ENCODE peak calls at places on chromosomes 2 and 18, in eight cellular contexts. One of them, this sample, is unnamed.

GRCh38 chr2:180555391-180555965 is 424.9 kb upstream of the UBE2E3 start:
- ATAC-seq in GM23338: no peak
- ATAC-seq in HCT116: no peak
- ATAC-seq in K562: peak; percentile 78
- ATAC-seq in HepG2: no peak
- ATAC-seq in Panc1: no peak
- ATAC-seq in upper lobe of left lung: no peak
- ATAC-seq in GM12878: no peak
- ATAC-seq in this sample: no peak

GRCh38 chr2:205079173-205079572 is 533.9 kb downstream of the PARD3B start:
- ATAC-seq in GM23338: peak; percentile 64
- ATAC-seq in HCT116: no peak
- ATAC-seq in K562: no peak
- ATAC-seq in HepG2: no peak
- ATAC-seq in Panc1: no peak
- ATAC-seq in upper lobe of left lung: no peak
- ATAC-seq in GM12878: no peak
- ATAC-seq in this sample: no peak

GRCh38 chr2:218230882-218231281 is 13.9 kb downstream of the ARPC2 start:
- ATAC-seq in GM23338: peak; percentile 64
- ATAC-seq in HCT116: peak; percentile 90
- ATAC-seq in K562: peak; percentile 95
- ATAC-seq in HepG2: peak; percentile 97
- ATAC-seq in Panc1: peak; percentile 77
- ATAC-seq in upper lobe of left lung: no peak
- ATAC-seq in GM12878: peak; percentile 86
- ATAC-seq in this sample: no peak

GRCh38 chr2:169082995-169083394 is 13.6 kb downstream of the DHRS9 start:
- ATAC-seq in GM23338: no peak
- ATAC-seq in HCT116: no peak
- ATAC-seq in K562: no peak
- ATAC-seq in HepG2: no peak
- ATAC-seq in Panc1: no peak
- ATAC-seq in upper lobe of left lung: no peak
- ATAC-seq in GM12878: peak; percentile 23
- ATAC-seq in this sample: no peak

GRCh38 chr2:203822240-203822639 is 45.3 kb upstream of the CTLA4 start:
- ATAC-seq in GM23338: no peak
- ATAC-seq in HCT116: no peak
- ATAC-seq in K562: no peak
- ATAC-seq in HepG2: no peak
- ATAC-seq in Panc1: no peak
- ATAC-seq in upper lobe of left lung: no peak
- ATAC-seq in GM12878: no peak
- ATAC-seq in this sample: no peak

GRCh38 chr2:238220274-238220891 is 16.9 kb upstream of the ILKAP start:
- ATAC-seq in GM23338: no peak
- ATAC-seq in HCT116: no peak
- ATAC-seq in K562: no peak
- ATAC-seq in HepG2: peak; percentile 65
- ATAC-seq in Panc1: peak; percentile 62
- ATAC-seq in upper lobe of left lung: peak; percentile 7
- ATAC-seq in GM12878: no peak
- ATAC-seq in this sample: no peak

GRCh38 chr18:58392336-58393000 is 236.4 kb downstream of the ALPK2 start:
- ATAC-seq in GM23338: peak; percentile 59
- ATAC-seq in HCT116: no peak
- ATAC-seq in K562: no peak
- ATAC-seq in HepG2: no peak
- ATAC-seq in Panc1: no peak
- ATAC-seq in upper lobe of left lung: no peak
- ATAC-seq in GM12878: no peak
- ATAC-seq in this sample: peak; percentile 53

GRCh38 chr18:54257015-54257414 is 12.3 kb upstream of the POLI start:
- ATAC-seq in GM23338: no peak
- ATAC-seq in HCT116: no peak
- ATAC-seq in K562: no peak
- ATAC-seq in HepG2: no peak
- ATAC-seq in Panc1: no peak
- ATAC-seq in upper lobe of left lung: no peak
- ATAC-seq in GM12878: no peak
- ATAC-seq in this sample: peak; percentile 38

GRCh38 chr18:2913398-2914005 is 66.7 kb downstream of the EMILIN2 start:
- ATAC-seq in GM23338: no peak
- ATAC-seq in HCT116: peak; percentile 30
- ATAC-seq in K562: no peak
- ATAC-seq in HepG2: peak; percentile 5
- ATAC-seq in Panc1: no peak
- ATAC-seq in upper lobe of left lung: no peak
- ATAC-seq in GM12878: no peak
- ATAC-seq in this sample: no peak

GRCh38 chr2:10659898-10660568 is 29.7 kb downstream of the NOL10 start:
- ATAC-seq in GM23338: peak; percentile 85
- ATAC-seq in HCT116: peak; percentile 86
- ATAC-seq in K562: peak; percentile 98
- ATAC-seq in HepG2: peak; percentile 93
- ATAC-seq in Panc1: peak; percentile 82
- ATAC-seq in upper lobe of left lung: peak; percentile 81
- ATAC-seq in GM12878: peak; percentile 69
- ATAC-seq in this sample: no peak

GRCh38 chr2:137023205-137023604 is 257.9 kb downstream of the THSD7B start:
- ATAC-seq in GM23338: peak; percentile 92
- ATAC-seq in HCT116: no peak
- ATAC-seq in K562: no peak
- ATAC-seq in HepG2: no peak
- ATAC-seq in Panc1: no peak
- ATAC-seq in upper lobe of left lung: no peak
- ATAC-seq in GM12878: no peak
- ATAC-seq in this sample: no peak

GRCh38 chr2:43445781-43446180 is 150.1 kb downstream of the THADA start:
- ATAC-seq in GM23338: no peak
- ATAC-seq in HCT116: no peak
- ATAC-seq in K562: no peak
- ATAC-seq in HepG2: no peak
- ATAC-seq in Panc1: no peak
- ATAC-seq in upper lobe of left lung: no peak
- ATAC-seq in GM12878: no peak
- ATAC-seq in this sample: no peak

GRCh38 chr2:98216611-98217010 is 129.6 kb downstream of the VWA3B start:
- ATAC-seq in GM23338: no peak
- ATAC-seq in HCT116: no peak
- ATAC-seq in K562: no peak
- ATAC-seq in HepG2: no peak
- ATAC-seq in Panc1: no peak
- ATAC-seq in upper lobe of left lung: no peak
- ATAC-seq in GM12878: no peak
- ATAC-seq in this sample: no peak

GRCh38 chr2:33205693-33206434 is 259.1 kb downstream of the LTBP1 start:
- ATAC-seq in GM23338: no peak
- ATAC-seq in HCT116: no peak
- ATAC-seq in K562: no peak
- ATAC-seq in HepG2: no peak
- ATAC-seq in Panc1: no peak
- ATAC-seq in upper lobe of left lung: no peak
- ATAC-seq in GM12878: peak; percentile 98
- ATAC-seq in this sample: no peak

DNA sequence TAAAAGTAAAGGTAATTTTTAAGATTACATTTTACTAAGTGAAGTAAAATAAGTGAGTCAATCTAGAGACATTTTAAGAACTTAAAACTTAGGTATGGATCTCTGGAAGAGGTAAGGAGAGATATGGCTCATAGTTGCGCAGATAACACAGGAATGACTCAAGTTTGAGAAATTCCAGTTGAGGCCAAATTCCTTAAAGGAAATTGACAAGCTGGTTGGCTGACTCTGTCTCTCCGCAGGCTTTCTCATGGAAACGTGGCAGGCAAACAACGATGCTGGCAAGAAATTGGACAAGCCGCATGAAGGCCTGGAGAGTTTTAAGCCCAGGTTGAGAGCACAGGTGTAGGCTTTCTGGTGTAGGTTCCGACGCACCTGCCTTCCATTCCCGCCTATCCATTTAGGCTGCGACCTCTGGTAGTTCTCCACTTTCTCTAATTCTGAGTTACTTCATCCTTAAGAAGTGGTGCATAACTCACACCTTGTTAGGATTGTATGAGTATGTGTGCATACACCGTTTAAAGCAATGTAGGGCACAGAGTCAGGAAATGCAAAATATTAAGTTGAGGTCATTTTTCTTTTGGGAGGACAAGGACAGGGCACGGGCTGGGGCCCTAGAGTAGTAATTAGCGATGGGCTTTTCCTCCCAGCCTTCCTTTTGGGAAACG is 589 bp upstream of the DAW1 start:
- ATAC-seq in GM23338: peak; percentile 44
- ATAC-seq in HCT116: no peak
- ATAC-seq in K562: no peak
- ATAC-seq in HepG2: peak; percentile 48
- ATAC-seq in Panc1: peak; percentile 78
- ATAC-seq in upper lobe of left lung: peak; percentile 74
- ATAC-seq in GM12878: no peak
- ATAC-seq in this sample: no peak
- TF ChIP-seq POLR2AphosphoS5 in GM23338: no peak
- TF ChIP-seq POLR2AphosphoS5 in HCT116: no peak
- TF ChIP-seq POLR2AphosphoS5 in K562: no peak
- TF ChIP-seq POLR2AphosphoS5 in HepG2: no peak
- TF ChIP-seq POLR2AphosphoS5 in Panc1: no peak
- TF ChIP-seq POLR2AphosphoS5 in upper lobe of left lung: no peak
- TF ChIP-seq POLR2AphosphoS5 in GM12878: no peak
- TF ChIP-seq POLR2AphosphoS5 in this sample: no peak

GRCh38 chr18:75162978-75163377 is 46.0 kb downstream of the PTGR3 start:
- ATAC-seq in GM23338: no peak
- ATAC-seq in HCT116: no peak
- ATAC-seq in K562: no peak
- ATAC-seq in HepG2: no peak
- ATAC-seq in Panc1: no peak
- ATAC-seq in upper lobe of left lung: no peak
- ATAC-seq in GM12878: no peak
- ATAC-seq in this sample: no peak

GRCh38 chr18:75165926-75166325 is 43.0 kb downstream of the PTGR3 start:
- ATAC-seq in GM23338: no peak
- ATAC-seq in HCT116: no peak
- ATAC-seq in K562: no peak
- ATAC-seq in HepG2: no peak
- ATAC-seq in Panc1: no peak
- ATAC-seq in upper lobe of left lung: no peak
- ATAC-seq in GM12878: no peak
- ATAC-seq in this sample: no peak

GRCh38 chr18:75162467-75162866 is 46.5 kb downstream of the PTGR3 start:
- ATAC-seq in GM23338: no peak
- ATAC-seq in HCT116: no peak
- ATAC-seq in K562: no peak
- ATAC-seq in HepG2: no peak
- ATAC-seq in Panc1: no peak
- ATAC-seq in upper lobe of left lung: no peak
- ATAC-seq in GM12878: no peak
- ATAC-seq in this sample: peak; percentile 37

GRCh38 chr18:75163736-75164135 is 45.2 kb downstream of the PTGR3 start:
- ATAC-seq in GM23338: no peak
- ATAC-seq in HCT116: no peak
- ATAC-seq in K562: no peak
- ATAC-seq in HepG2: no peak
- ATAC-seq in Panc1: no peak
- ATAC-seq in upper lobe of left lung: no peak
- ATAC-seq in GM12878: no peak
- ATAC-seq in this sample: no peak

DNA sequence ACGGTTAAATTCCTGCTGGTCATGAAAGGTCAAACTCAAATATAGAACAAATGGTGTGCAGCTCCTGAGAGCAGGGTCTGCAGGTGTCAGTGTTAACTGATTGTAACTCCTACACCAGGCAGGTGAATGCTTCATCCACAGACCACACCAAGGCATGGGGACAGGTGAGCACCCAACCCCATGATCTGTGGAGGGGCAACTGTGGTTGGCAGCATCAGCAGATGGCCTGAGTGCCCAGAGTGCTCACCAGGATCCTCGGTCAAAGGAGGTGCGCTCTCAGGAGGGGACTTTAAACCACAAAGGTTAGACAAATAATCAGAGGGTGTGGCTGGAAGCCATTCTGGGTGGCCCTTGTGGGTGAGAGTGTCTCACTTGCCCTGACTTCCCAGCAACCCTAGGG is 44.5 kb downstream of the PTGR3 start:
- ATAC-seq in GM23338: no peak
- ATAC-seq in HCT116: no peak
- ATAC-seq in K562: no peak
- ATAC-seq in HepG2: no peak
- ATAC-seq in Panc1: no peak
- ATAC-seq in upper lobe of left lung: no peak
- ATAC-seq in GM12878: no peak
- ATAC-seq in this sample: no peak
- TF ChIP-seq POLR2AphosphoS5 in GM23338: no peak
- TF ChIP-seq POLR2AphosphoS5 in HCT116: no peak
- TF ChIP-seq POLR2AphosphoS5 in K562: no peak
- TF ChIP-seq POLR2AphosphoS5 in HepG2: no peak
- TF ChIP-seq POLR2AphosphoS5 in Panc1: no peak
- TF ChIP-seq POLR2AphosphoS5 in upper lobe of left lung: no peak
- TF ChIP-seq POLR2AphosphoS5 in GM12878: no peak
- TF ChIP-seq POLR2AphosphoS5 in this sample: no peak

DNA sequence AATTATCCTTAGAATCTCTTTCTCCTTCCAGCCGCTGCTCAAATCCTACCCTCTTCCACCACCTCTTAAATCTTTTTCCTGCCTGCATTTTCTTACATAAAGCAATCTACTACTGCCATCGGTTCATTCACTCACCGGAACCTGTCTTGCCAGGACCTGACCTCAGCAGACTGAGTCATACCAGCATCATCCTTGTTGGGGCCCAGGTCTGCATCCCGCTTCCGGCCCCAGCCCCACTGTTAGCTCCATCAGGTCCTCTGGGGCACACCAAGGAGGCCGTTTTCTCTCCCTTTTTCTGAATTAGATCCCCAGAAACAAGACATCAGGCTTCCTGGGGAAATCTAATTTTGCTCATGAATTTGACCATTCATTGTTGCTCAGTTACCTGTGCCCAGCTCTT is 42.7 kb upstream of the TGFA start:
- ATAC-seq in GM23338: no peak
- ATAC-seq in HCT116: peak; percentile 88
- ATAC-seq in K562: no peak
- ATAC-seq in HepG2: no peak
- ATAC-seq in Panc1: peak; percentile 68
- ATAC-seq in upper lobe of left lung: no peak
- ATAC-seq in GM12878: no peak
- ATAC-seq in this sample: no peak
- TF ChIP-seq POLR2AphosphoS5 in GM23338: no peak
- TF ChIP-seq POLR2AphosphoS5 in HCT116: peak; percentile 70
- TF ChIP-seq POLR2AphosphoS5 in K562: no peak
- TF ChIP-seq POLR2AphosphoS5 in HepG2: no peak
- TF ChIP-seq POLR2AphosphoS5 in Panc1: no peak
- TF ChIP-seq POLR2AphosphoS5 in upper lobe of left lung: no peak
- TF ChIP-seq POLR2AphosphoS5 in GM12878: no peak
- TF ChIP-seq POLR2AphosphoS5 in this sample: no peak

DNA sequence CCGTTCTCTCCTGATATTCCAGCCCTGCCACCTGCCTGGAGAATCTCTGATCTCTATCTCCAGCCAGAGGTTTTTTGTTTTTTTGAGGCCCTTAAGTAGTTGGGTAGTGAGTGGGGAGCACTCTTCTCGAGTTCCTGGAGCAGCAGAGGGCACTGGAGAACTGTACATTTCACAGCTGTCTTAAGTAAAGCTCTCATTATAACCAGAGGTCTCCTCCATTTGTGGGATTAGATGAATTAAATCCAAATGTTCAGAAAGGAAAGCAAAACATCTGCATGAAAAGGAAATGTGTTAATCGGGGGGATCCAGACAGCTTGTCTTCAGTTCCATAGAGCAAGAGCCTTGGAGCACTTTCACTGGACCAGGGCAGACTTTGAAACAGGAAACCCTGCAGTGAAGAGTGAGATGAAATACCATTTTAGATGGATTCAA is 32.8 kb downstream of the AOX1 start:
- ATAC-seq in GM23338: peak; percentile 45
- ATAC-seq in HCT116: no peak
- ATAC-seq in K562: peak; percentile 84
- ATAC-seq in HepG2: no peak
- ATAC-seq in Panc1: peak; percentile 68
- ATAC-seq in upper lobe of left lung: no peak
- ATAC-seq in GM12878: peak; percentile 30
- ATAC-seq in this sample: no peak
- TF ChIP-seq POLR2AphosphoS5 in GM23338: no peak
- TF ChIP-seq POLR2AphosphoS5 in HCT116: no peak
- TF ChIP-seq POLR2AphosphoS5 in K562: no peak
- TF ChIP-seq POLR2AphosphoS5 in HepG2: no peak
- TF ChIP-seq POLR2AphosphoS5 in Panc1: no peak
- TF ChIP-seq POLR2AphosphoS5 in upper lobe of left lung: no peak
- TF ChIP-seq POLR2AphosphoS5 in GM12878: no peak
- TF ChIP-seq POLR2AphosphoS5 in this sample: no peak

This sample was measured in gastroesophageal sphincter.